ENCODE peak calls at places on chromosomes 4 and X, in seven cellular contexts. One of them, this sample, is unnamed.

GRCh38 chr4:166014411-166014810 is 141.4 kb downstream of the TLL1 start:
- DNase-seq in NCI-H69: no peak
- DNase-seq in activated CD8-positive, alpha-beta memory T cell treated with anti-CD3 and anti-CD28 coated beads for 48 hours: no peak
- DNase-seq in NCI-H1105: no peak
- DNase-seq in activated gamma-delta T cell treated with Interleukin-2 at 50 U/mL for 16 hours: no peak
- DNase-seq in GM20000: no peak
- DNase-seq in GDM1: no peak
- DNase-seq in this sample: no peak

GRCh38 chrX:123869488-123869887 is 9.6 kb downstream of the XIAP start:
- DNase-seq in activated gamma-delta T cell treated with Interleukin-2 at 50 U/mL for 16 hours: no peak
- DNase-seq in NCI-H1105: no peak
- DNase-seq in NCI-H69: no peak
- DNase-seq in GDM1: no peak
- DNase-seq in activated CD8-positive, alpha-beta memory T cell treated with anti-CD3 and anti-CD28 coated beads for 48 hours: no peak
- DNase-seq in GM20000: no peak
- DNase-seq in this sample: no peak

GRCh38 chr4:93646225-93646930 is 182.2 kb upstream of the ATOH1 start:
- DNase-seq in activated gamma-delta T cell treated with Interleukin-2 at 50 U/mL for 16 hours: no peak
- DNase-seq in activated CD8-positive, alpha-beta memory T cell treated with anti-CD3 and anti-CD28 coated beads for 48 hours: no peak
- DNase-seq in NCI-H1105: peak; percentile 14
- DNase-seq in GM20000: no peak
- DNase-seq in NCI-H69: peak; percentile 76
- DNase-seq in GDM1: no peak
- DNase-seq in this sample: no peak

GRCh38 chr4:136355970-136356369 is 1176.3 kb downstream of the PCDH18 start:
- DNase-seq in GDM1: no peak
- DNase-seq in NCI-H69: no peak
- DNase-seq in activated gamma-delta T cell treated with Interleukin-2 at 50 U/mL for 16 hours: no peak
- DNase-seq in GM20000: no peak
- DNase-seq in NCI-H1105: no peak
- DNase-seq in activated CD8-positive, alpha-beta memory T cell treated with anti-CD3 and anti-CD28 coated beads for 48 hours: no peak
- DNase-seq in this sample: no peak

GRCh38 chr4:8347660-8348059 is 78.1 kb downstream of the HTRA3 start:
- DNase-seq in GM20000: no peak
- DNase-seq in NCI-H69: no peak
- DNase-seq in activated CD8-positive, alpha-beta memory T cell treated with anti-CD3 and anti-CD28 coated beads for 48 hours: no peak
- DNase-seq in NCI-H1105: no peak
- DNase-seq in activated gamma-delta T cell treated with Interleukin-2 at 50 U/mL for 16 hours: no peak
- DNase-seq in GDM1: no peak
- DNase-seq in this sample: no peak

GRCh38 chrX:42385730-42386129 is 392.2 kb downstream of the PPP1R2C start:
- DNase-seq in activated CD8-positive, alpha-beta memory T cell treated with anti-CD3 and anti-CD28 coated beads for 48 hours: no peak
- DNase-seq in NCI-H1105: no peak
- DNase-seq in activated gamma-delta T cell treated with Interleukin-2 at 50 U/mL for 16 hours: no peak
- DNase-seq in GDM1: no peak
- DNase-seq in GM20000: no peak
- DNase-seq in NCI-H69: no peak
- DNase-seq in this sample: no peak

GRCh38 chrX:29257516-29257915 is 670.3 kb downstream of the IL1RAPL1 start:
- DNase-seq in NCI-H1105: no peak
- DNase-seq in GM20000: no peak
- DNase-seq in activated CD8-positive, alpha-beta memory T cell treated with anti-CD3 and anti-CD28 coated beads for 48 hours: no peak
- DNase-seq in GDM1: no peak
- DNase-seq in NCI-H69: no peak
- DNase-seq in activated gamma-delta T cell treated with Interleukin-2 at 50 U/mL for 16 hours: no peak
- DNase-seq in this sample: no peak

GRCh38 chr4:22514001-22514400 is 1.9 kb downstream of the ADGRA3 start:
- DNase-seq in GDM1: no peak
- DNase-seq in GM20000: no peak
- DNase-seq in activated CD8-positive, alpha-beta memory T cell treated with anti-CD3 and anti-CD28 coated beads for 48 hours: no peak
- DNase-seq in NCI-H1105: no peak
- DNase-seq in NCI-H69: no peak
- DNase-seq in activated gamma-delta T cell treated with Interleukin-2 at 50 U/mL for 16 hours: no peak
- DNase-seq in this sample: peak; percentile 58

GRCh38 chr4:82601242-82602015 is 39.6 kb upstream of the TMEM150C start:
- DNase-seq in GM20000: no peak
- DNase-seq in NCI-H1105: no peak
- DNase-seq in NCI-H69: no peak
- DNase-seq in activated gamma-delta T cell treated with Interleukin-2 at 50 U/mL for 16 hours: no peak
- DNase-seq in GDM1: no peak
- DNase-seq in activated CD8-positive, alpha-beta memory T cell treated with anti-CD3 and anti-CD28 coated beads for 48 hours: no peak
- DNase-seq in this sample: no peak

GRCh38 chr4:6885953-6886557 is 23.6 kb upstream of the TBC1D14 start:
- DNase-seq in activated CD8-positive, alpha-beta memory T cell treated with anti-CD3 and anti-CD28 coated beads for 48 hours: no peak
- DNase-seq in GM20000: no peak
- DNase-seq in NCI-H69: peak; percentile 59
- DNase-seq in GDM1: no peak
- DNase-seq in activated gamma-delta T cell treated with Interleukin-2 at 50 U/mL for 16 hours: no peak
- DNase-seq in NCI-H1105: peak; percentile 11
- DNase-seq in this sample: no peak

GRCh38 chr4:182126096-182126495 is 117.1 kb upstream of the TENM3 start:
- DNase-seq in activated gamma-delta T cell treated with Interleukin-2 at 50 U/mL for 16 hours: no peak
- DNase-seq in NCI-H1105: no peak
- DNase-seq in GM20000: no peak
- DNase-seq in activated CD8-positive, alpha-beta memory T cell treated with anti-CD3 and anti-CD28 coated beads for 48 hours: no peak
- DNase-seq in NCI-H69: no peak
- DNase-seq in GDM1: no peak
- DNase-seq in this sample: no peak

GRCh38 chr4:147674496-147674895 is 9.5 kb downstream of the PRMT9 start:
- DNase-seq in GM20000: no peak
- DNase-seq in NCI-H69: peak; percentile 43
- DNase-seq in activated gamma-delta T cell treated with Interleukin-2 at 50 U/mL for 16 hours: no peak
- DNase-seq in activated CD8-positive, alpha-beta memory T cell treated with anti-CD3 and anti-CD28 coated beads for 48 hours: no peak
- DNase-seq in NCI-H1105: no peak
- DNase-seq in GDM1: no peak
- DNase-seq in this sample: no peak

GRCh38 chr4:94225449-94225848 is 17.8 kb downstream of the SMARCAD1 start:
- DNase-seq in GM20000: no peak
- DNase-seq in GDM1: no peak
- DNase-seq in activated CD8-positive, alpha-beta memory T cell treated with anti-CD3 and anti-CD28 coated beads for 48 hours: no peak
- DNase-seq in NCI-H69: no peak
- DNase-seq in activated gamma-delta T cell treated with Interleukin-2 at 50 U/mL for 16 hours: no peak
- DNase-seq in NCI-H1105: no peak
- DNase-seq in this sample: no peak

GRCh38 chr4:38145741-38146140 is 185.5 kb downstream of the PTTG2 start:
- DNase-seq in GDM1: no peak
- DNase-seq in activated gamma-delta T cell treated with Interleukin-2 at 50 U/mL for 16 hours: no peak
- DNase-seq in activated CD8-positive, alpha-beta memory T cell treated with anti-CD3 and anti-CD28 coated beads for 48 hours: no peak
- DNase-seq in GM20000: no peak
- DNase-seq in NCI-H1105: no peak
- DNase-seq in NCI-H69: no peak
- DNase-seq in this sample: no peak

GRCh38 chr4:25406081-25406692 is 29.1 kb downstream of the ANAPC4 start:
- DNase-seq in GM20000: no peak
- DNase-seq in activated CD8-positive, alpha-beta memory T cell treated with anti-CD3 and anti-CD28 coated beads for 48 hours: no peak
- DNase-seq in activated gamma-delta T cell treated with Interleukin-2 at 50 U/mL for 16 hours: no peak
- DNase-seq in GDM1: no peak
- DNase-seq in NCI-H1105: no peak
- DNase-seq in NCI-H69: no peak
- DNase-seq in this sample: no peak

GRCh38 chrX:83108278-83108677 is 399.8 kb upstream of the POU3F4 start:
- DNase-seq in activated gamma-delta T cell treated with Interleukin-2 at 50 U/mL for 16 hours: no peak
- DNase-seq in GDM1: no peak
- DNase-seq in NCI-H1105: no peak
- DNase-seq in activated CD8-positive, alpha-beta memory T cell treated with anti-CD3 and anti-CD28 coated beads for 48 hours: no peak
- DNase-seq in GM20000: no peak
- DNase-seq in NCI-H69: no peak
- DNase-seq in this sample: no peak

GRCh38 chr4:100288167-100288566 is 97.9 kb upstream of the DDIT4L start:
- DNase-seq in activated gamma-delta T cell treated with Interleukin-2 at 50 U/mL for 16 hours: no peak
- DNase-seq in GDM1: no peak
- DNase-seq in GM20000: no peak
- DNase-seq in activated CD8-positive, alpha-beta memory T cell treated with anti-CD3 and anti-CD28 coated beads for 48 hours: no peak
- DNase-seq in NCI-H69: peak; percentile 9
- DNase-seq in NCI-H1105: no peak
- DNase-seq in this sample: no peak

GRCh38 chrX:38800981-38801845 is at the start of gene MID1IP1:
- DNase-seq in GM20000: peak; percentile 72
- DNase-seq in activated CD8-positive, alpha-beta memory T cell treated with anti-CD3 and anti-CD28 coated beads for 48 hours: no peak
- DNase-seq in activated gamma-delta T cell treated with Interleukin-2 at 50 U/mL for 16 hours: peak; percentile 46
- DNase-seq in NCI-H1105: peak; percentile 87
- DNase-seq in GDM1: peak; percentile 78
- DNase-seq in NCI-H69: peak; percentile 96
- DNase-seq in this sample: peak; percentile 75

GRCh38 chrX:88135735-88136134 is 611.3 kb upstream of the CPXCR1 start:
- DNase-seq in NCI-H69: no peak
- DNase-seq in NCI-H1105: no peak
- DNase-seq in GM20000: no peak
- DNase-seq in GDM1: no peak
- DNase-seq in activated gamma-delta T cell treated with Interleukin-2 at 50 U/mL for 16 hours: no peak
- DNase-seq in activated CD8-positive, alpha-beta memory T cell treated with anti-CD3 and anti-CD28 coated beads for 48 hours: no peak
- DNase-seq in this sample: no peak

GRCh38 chr4:108881190-108881589 is 118.3 kb upstream of the ETNPPL start:
- DNase-seq in activated gamma-delta T cell treated with Interleukin-2 at 50 U/mL for 16 hours: no peak
- DNase-seq in activated CD8-positive, alpha-beta memory T cell treated with anti-CD3 and anti-CD28 coated beads for 48 hours: no peak
- DNase-seq in GDM1: no peak
- DNase-seq in NCI-H1105: no peak
- DNase-seq in GM20000: no peak
- DNase-seq in NCI-H69: no peak
- DNase-seq in this sample: peak; percentile 68

GRCh38 chr4:72357908-72358307 is 211.1 kb downstream of the ADAMTS3 start:
- DNase-seq in GDM1: no peak
- DNase-seq in NCI-H1105: no peak
- DNase-seq in GM20000: no peak
- DNase-seq in activated CD8-positive, alpha-beta memory T cell treated with anti-CD3 and anti-CD28 coated beads for 48 hours: no peak
- DNase-seq in activated gamma-delta T cell treated with Interleukin-2 at 50 U/mL for 16 hours: no peak
- DNase-seq in NCI-H69: no peak
- DNase-seq in this sample: no peak

GRCh38 chr4:148126825-148127224 is 315.4 kb downstream of the NR3C2 start:
- DNase-seq in NCI-H1105: no peak
- DNase-seq in activated CD8-positive, alpha-beta memory T cell treated with anti-CD3 and anti-CD28 coated beads for 48 hours: no peak
- DNase-seq in GM20000: no peak
- DNase-seq in GDM1: no peak
- DNase-seq in NCI-H69: no peak
- DNase-seq in activated gamma-delta T cell treated with Interleukin-2 at 50 U/mL for 16 hours: no peak
- DNase-seq in this sample: no peak

GRCh38 chr4:164768516-164768915 is 14.6 kb downstream of the SMIM31 start:
- DNase-seq in GM20000: no peak
- DNase-seq in NCI-H1105: no peak
- DNase-seq in NCI-H69: no peak
- DNase-seq in GDM1: no peak
- DNase-seq in activated gamma-delta T cell treated with Interleukin-2 at 50 U/mL for 16 hours: no peak
- DNase-seq in activated CD8-positive, alpha-beta memory T cell treated with anti-CD3 and anti-CD28 coated beads for 48 hours: no peak
- DNase-seq in this sample: no peak

GRCh38 chr4:1569461-1570151 is 114.5 kb downstream of the FAM53A start:
- DNase-seq in activated gamma-delta T cell treated with Interleukin-2 at 50 U/mL for 16 hours: no peak
- DNase-seq in activated CD8-positive, alpha-beta memory T cell treated with anti-CD3 and anti-CD28 coated beads for 48 hours: no peak
- DNase-seq in NCI-H1105: no peak
- DNase-seq in NCI-H69: no peak
- DNase-seq in GM20000: no peak
- DNase-seq in GDM1: no peak
- DNase-seq in this sample: no peak

GRCh38 chrX:49860867-49861535 is 18.3 kb upstream of the USP27X start:
- DNase-seq in NCI-H69: no peak
- DNase-seq in GM20000: no peak
- DNase-seq in GDM1: no peak
- DNase-seq in activated gamma-delta T cell treated with Interleukin-2 at 50 U/mL for 16 hours: no peak
- DNase-seq in NCI-H1105: no peak
- DNase-seq in activated CD8-positive, alpha-beta memory T cell treated with anti-CD3 and anti-CD28 coated beads for 48 hours: no peak
- DNase-seq in this sample: no peak

GRCh38 chr4:150746156-150746555 is 164.2 kb downstream of the MAB21L2 start:
- DNase-seq in activated CD8-positive, alpha-beta memory T cell treated with anti-CD3 and anti-CD28 coated beads for 48 hours: no peak
- DNase-seq in NCI-H69: no peak
- DNase-seq in activated gamma-delta T cell treated with Interleukin-2 at 50 U/mL for 16 hours: no peak
- DNase-seq in GM20000: no peak
- DNase-seq in NCI-H1105: no peak
- DNase-seq in GDM1: no peak
- DNase-seq in this sample: no peak